ENCODE peak calls at places on chromosome 11, in six cellular contexts. Y, X, B, W, D and A are unnamed samples.

GRCh38 chr11:12071574-12071973 is 38.8 kb upstream of the MICAL2 start:
- DNase-seq in Y (no peak), X (no peak), B (no peak), W (no peak), D (no peak), A (no peak)

GRCh38 chr11:97856666-97857065 is 1164.1 kb upstream of the CNTN5 start:
- DNase-seq in Y (no peak), X (peak; percentile 46), B (no peak), W (no peak), D (no peak), A (no peak)

GRCh38 chr11:76768091-76769047 is 14.8 kb upstream of the TSKU start:
- DNase-seq in Y (peak; percentile 83), X (no peak), B (no peak), W (no peak), D (no peak), A (no peak)

GRCh38 chr11:71279916-71280645 is 27.7 kb upstream of the SHANK2 start:
- DNase-seq in Y (peak; percentile 40), X (no peak), B (no peak), W (no peak), D (no peak), A (peak; percentile 53)

GRCh38 chr11:122230387-122230760 is 114.4 kb upstream of the BLID start:
- DNase-seq in Y (no peak), X (no peak), B (no peak), W (peak; percentile 67), D (no peak), A (no peak)

GRCh38 chr11:27153136-27153535 is 112.5 kb downstream of the BBOX1 start:
- DNase-seq in Y (no peak), X (no peak), B (no peak), W (no peak), D (no peak), A (no peak)

GRCh38 chr11:60926500-60926899 is 2.2 kb downstream of the TMEM132A start:
- DNase-seq in Y (no peak), X (no peak), B (no peak), W (no peak), D (no peak), A (no peak)

GRCh38 chr11:104694259-104695070 is 203.8 kb downstream of the CASP12 start:
- DNase-seq in Y (no peak), X (no peak), B (no peak), W (peak; percentile 88), D (no peak), A (no peak)

GRCh38 chr11:22192642-22193347 is at the start of gene ANO5:
- DNase-seq in Y (peak; percentile 81), X (peak; percentile 87), B (no peak), W (no peak), D (peak; percentile 78), A (peak; percentile 74)

GRCh38 chr11:60658409-60658808 is 41.0 kb upstream of the MS4A8 start:
- DNase-seq in Y (no peak), X (no peak), B (no peak), W (no peak), D (no peak), A (no peak)

GRCh38 chr11:69158301-69159152 is 2.8 kb downstream of the SMIM38 start:
- DNase-seq in Y (no peak), X (no peak), B (no peak), W (no peak), D (no peak), A (no peak)

GRCh38 chr11:24078056-24078455 is 418.8 kb upstream of the LUZP2 start:
- DNase-seq in Y (no peak), X (no peak), B (no peak), W (peak; percentile 87), D (no peak), A (no peak)

GRCh38 chr11:91163619-91164451 is 941.0 kb upstream of the CHORDC1 start:
- DNase-seq in Y (no peak), X (no peak), B (no peak), W (peak; percentile 34), D (no peak), A (no peak)

GRCh38 chr11:56819916-56820315 is 71.4 kb upstream of the OR9G4 start:
- DNase-seq in Y (no peak), X (no peak), B (no peak), W (no peak), D (no peak), A (no peak)

GRCh38 chr11:269146-269890 is 8.9 kb upstream of the NLRP6 start:
- DNase-seq in Y (no peak), X (no peak), B (no peak), W (no peak), D (no peak), A (no peak)

GRCh38 chr11:117194267-117194666 is 4.9 kb upstream of the TAGLN start:
- DNase-seq in Y (no peak), X (no peak), B (no peak), W (no peak), D (no peak), A (no peak)

GRCh38 chr11:6567371-6567745 is 36.1 kb downstream of the RRP8 start:
- DNase-seq in Y (no peak), X (no peak), B (no peak), W (no peak), D (no peak), A (no peak)

GRCh38 chr11:12165237-12165875 is 55.0 kb downstream of the MICAL2 start:
- DNase-seq in Y (no peak), X (no peak), B (no peak), W (no peak), D (no peak), A (peak; percentile 58)

GRCh38 chr11:126360049-126360446 is 4.6 kb downstream of the ST3GAL4 start:
- DNase-seq in Y (no peak), X (no peak), B (no peak), W (no peak), D (no peak), A (no peak)

GRCh38 chr11:126358763-126359160 is 3.3 kb downstream of the ST3GAL4 start:
- DNase-seq in Y (peak; percentile 40), X (peak; percentile 43), B (no peak), W (no peak), D (no peak), A (no peak)

GRCh38 chr11:126361400-126361799 is 5.9 kb downstream of the ST3GAL4 start:
- DNase-seq in Y (peak; percentile 59), X (no peak), B (no peak), W (no peak), D (no peak), A (no peak)

GRCh38 chr11:126357969-126358762 is 2.7 kb downstream of the ST3GAL4 start:
- DNase-seq in Y (peak; percentile 63), X (no peak), B (no peak), W (no peak), D (no peak), A (no peak)

GRCh38 chr11:126359431-126360048 is 4.1 kb downstream of the ST3GAL4 start:
- DNase-seq in Y (peak; percentile 92), X (no peak), B (no peak), W (peak; percentile 37), D (peak; percentile 82), A (no peak)
- H3K4me3 ChIP-seq in Y (peak overlapping the region; percentile 1), X (no peak overlapping the region), B (no peak overlapping the region), W (no peak overlapping the region), D (no peak overlapping the region), A (peak overlapping the region; percentile 21)

DNA sequence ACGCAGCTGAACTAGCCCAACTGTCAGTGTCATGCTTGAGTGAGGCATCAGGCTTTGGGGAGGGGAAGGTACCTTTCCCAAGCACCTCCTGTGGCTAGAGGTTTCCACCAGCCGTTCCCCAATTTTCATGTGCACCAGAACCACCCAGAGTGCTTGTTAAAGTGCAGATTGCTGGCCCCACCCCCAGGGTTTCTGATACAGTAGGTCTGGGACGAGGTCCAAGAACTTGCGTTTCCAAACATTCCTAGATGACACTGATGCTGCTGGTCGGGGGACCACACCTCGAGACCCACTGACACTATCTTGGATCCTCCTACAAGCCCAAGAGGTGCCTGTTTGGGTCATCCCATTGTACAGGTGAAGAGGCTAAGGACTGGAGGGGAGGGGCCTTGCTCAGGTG is 59.8 kb downstream of the PDE2A start:
- DNase-seq in Y (no peak), X (no peak), B (no peak), W (no peak), D (no peak), A (no peak)
- H3K27ac ChIP-seq in Y (no peak overlapping the region), X (no peak overlapping the region), B (no peak overlapping the region), W (no peak overlapping the region), D (no peak overlapping the region), A (no peak overlapping the region)

GRCh38 chr11:62431171-62431895 is 12.5 kb downstream of the SCGB1A1 start:
- DNase-seq in Y (no peak), X (no peak), B (no peak), W (peak; percentile 92), D (no peak), A (no peak)
- TF ChIP-seq CTCF in Y (no peak), X (no peak), B (no peak), W (no peak), D (no peak), A (no peak)

GRCh38 chr11:64206457-64207246 is at the start of gene FERMT3:
- DNase-seq in Y (no peak), X (no peak), B (no peak), W (no peak), D (peak; percentile 61), A (no peak)
- H3K4me3 ChIP-seq in Y (peak within 1 kb of the TSS; percentile 41), X (no peak within 1 kb of the TSS), B (no peak within 1 kb of the TSS), W (no peak within 1 kb of the TSS), D (peak within 1 kb of the TSS; percentile 28), A (peak within 1 kb of the TSS; percentile 66)

GRCh38 chr11:128626913-128627665 is 39.7 kb upstream of the ETS1 start:
- DNase-seq in Y (no peak), X (peak; percentile 41), B (no peak), W (no peak), D (peak; percentile 27), A (no peak)
- H3K27ac ChIP-seq in Y (no peak overlapping the region), X (no peak overlapping the region), B (no peak overlapping the region), W (no peak overlapping the region), D (peak overlapping the region; percentile 18), A (no peak overlapping the region)